ENCODE peak calls at places on chromosomes 11 and 22, in six cellular contexts. Q is left lung, W is mesenchymal stem cell, E is gastrocnemius medialis, B is prostate gland, C is esophagus squamous epithelium. F is an unnamed sample.

GRCh38 chr22:31093956-31094622 is 13.0 kb downstream of the SMTN start:
- DNase-seq in Q (no peak), E (peak; percentile 78), W (no peak), B (no peak), C (no peak), F (peak; percentile 39)

GRCh38 chr11:73249304-73249703 is 22.8 kb upstream of the P2RY6 start:
- DNase-seq in B (no peak), E (no peak), C (no peak), W (no peak), Q (no peak), F (no peak)

GRCh38 chr22:46027219-46028068 is 50.5 kb upstream of the WNT7B start:
- DNase-seq in W (no peak), Q (peak; percentile 59), B (no peak), C (no peak), E (no peak), F (no peak)

GRCh38 chr22:48096411-48096810 is 1334.0 kb downstream of the TBC1D22A start:
- DNase-seq in Q (no peak), C (no peak), W (no peak), E (no peak), B (no peak), F (no peak)

GRCh38 chr11:95520361-95520760 is 269.2 kb downstream of the FAM76B start:
- DNase-seq in W (no peak), Q (no peak), E (no peak), C (no peak), B (no peak), F (no peak)

GRCh38 chr11:130089669-130090063 is 20.0 kb downstream of the APLP2 start:
- DNase-seq in C (no peak), W (no peak), Q (no peak), E (no peak), B (no peak), F (no peak)

GRCh38 chr22:30561402-30562154 is 12.9 kb downstream of the GAL3ST1 start:
- DNase-seq in E (no peak), Q (no peak), W (no peak), C (no peak), B (no peak), F (no peak)

GRCh38 chr11:18108254-18108653 is 2.4 kb upstream of the SAAL1 start:
- DNase-seq in B (no peak), W (no peak), Q (no peak), C (no peak), E (no peak), F (no peak)

GRCh38 chr11:95699631-95700470 is 89.7 kb downstream of the FAM76B start:
- DNase-seq in W (peak; percentile 30), B (no peak), C (no peak), E (no peak), Q (no peak), F (no peak)

GRCh38 chr11:129313588-129314288 is 61.9 kb upstream of the BARX2 start:
- DNase-seq in B (no peak), Q (no peak), E (no peak), W (no peak), C (no peak), F (no peak)

GRCh38 chr11:111730871-111731591 is 35.2 kb downstream of the PPP2R1B start:
- DNase-seq in Q (no peak), W (no peak), E (peak; percentile 76), C (no peak), B (peak; percentile 58), F (no peak)

GRCh38 chr22:22981670-22982571 is 88.4 kb upstream of the GNAZ start:
- DNase-seq in Q (no peak), B (no peak), C (no peak), E (no peak), W (no peak), F (no peak)

GRCh38 chr11:35971841-35972422 is 28.1 kb downstream of the LDLRAD3 start:
- DNase-seq in E (no peak), C (no peak), W (no peak), B (no peak), Q (no peak), F (no peak)

GRCh38 chr11:120329556-120329955 is 4.5 kb downstream of the TLCD5 start:
- DNase-seq in C (no peak), E (no peak), W (no peak), Q (no peak), B (no peak), F (no peak)

GRCh38 chr11:115220423-115220822 is 283.8 kb downstream of the CADM1 start:
- DNase-seq in E (no peak), B (peak; percentile 33), C (no peak), W (no peak), Q (no peak), F (no peak)

GRCh38 chr11:12149672-12150225 is 39.4 kb downstream of the MICAL2 start:
- DNase-seq in W (peak; percentile 73), B (no peak), Q (no peak), E (no peak), C (no peak), F (peak; percentile 41)

GRCh38 chr11:69878927-69879733 is 59.9 kb upstream of the FGF3 start:
- DNase-seq in E (no peak), C (no peak), W (no peak), Q (peak; percentile 13), B (no peak), F (no peak)

GRCh38 chr22:30701872-30702271 is 7.2 kb downstream of the OSBP2 start:
- DNase-seq in B (no peak), C (no peak), E (no peak), W (no peak), Q (no peak), F (no peak)

GRCh38 chr11:8059030-8059429 is 22.0 kb upstream of the TUB start:
- DNase-seq in E (no peak), W (no peak), Q (peak; percentile 20), B (no peak), C (no peak), F (no peak)

GRCh38 chr11:27116684-27117083 is 76.1 kb downstream of the BBOX1 start:
- DNase-seq in B (no peak), C (no peak), Q (no peak), W (peak; percentile 74), E (no peak), F (no peak)

GRCh38 chr11:111886844-111887243 is 7.5 kb downstream of the CFAP68 start:
- DNase-seq in E (no peak), W (no peak), Q (no peak), C (no peak), B (no peak), F (no peak)

GRCh38 chr11:124799384-124800225 is 601 bp downstream of the MSANTD2 start:
- DNase-seq in B (peak; percentile 9), E (no peak), C (no peak), W (peak; percentile 56), Q (peak; percentile 46), F (peak; percentile 36)

DNA sequence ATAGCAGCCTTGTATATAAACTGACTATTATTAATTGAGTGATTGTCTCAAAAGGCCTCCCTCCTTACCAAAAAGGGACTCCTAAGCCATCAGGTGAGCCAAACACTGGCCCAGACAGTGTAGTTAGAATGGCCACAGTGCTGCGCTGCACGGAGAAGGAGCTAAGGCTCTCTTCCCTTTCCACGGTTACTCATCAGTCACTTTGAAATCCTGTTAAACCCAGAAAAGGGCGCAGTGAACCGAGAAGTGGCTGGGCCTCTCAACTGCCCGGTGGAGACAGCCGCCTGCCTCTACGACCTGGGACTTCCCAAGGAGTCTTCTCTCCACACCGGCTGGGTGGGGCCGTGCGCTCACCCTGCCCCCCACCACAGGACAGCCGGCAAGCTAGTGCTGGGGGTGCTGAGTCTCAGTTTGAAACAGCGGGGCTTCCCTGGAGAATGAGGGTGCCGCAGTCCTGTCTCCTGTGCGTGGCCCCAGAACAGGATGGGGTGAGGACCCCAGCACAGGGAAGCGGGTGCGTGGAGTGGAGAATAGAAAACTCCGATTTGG is 1.3 kb downstream of the MYH9 start:
- DNase-seq in B (peak; percentile 44), Q (peak; percentile 68), C (no peak), E (no peak), W (peak; percentile 55), F (no peak)
- H3K4me1 ChIP-seq in B (peaks cover 14% of the 10 kb centered on the region), Q (peaks cover 76% of the 10 kb centered on the region), C (peaks cover 61% of the 10 kb centered on the region), E (peaks cover 27% of the 10 kb centered on the region), W (peaks cover 9% of the 10 kb centered on the region), F (peaks cover 42% of the 10 kb centered on the region)

GRCh38 chr22:36900225-36900624 is 13.2 kb upstream of the CSF2RB start:
- DNase-seq in B (no peak), W (no peak), C (no peak), E (no peak), Q (no peak), F (no peak)

GRCh38 chr22:36901411-36902142 is 11.9 kb upstream of the CSF2RB start:
- DNase-seq in C (no peak), E (no peak), W (no peak), Q (no peak), B (no peak), F (no peak)

GRCh38 chr22:36899498-36899897 is 13.9 kb upstream of the CSF2RB start:
- DNase-seq in B (no peak), W (no peak), E (no peak), C (no peak), Q (no peak), F (no peak)

GRCh38 chr22:36902143-36902911 is 11.1 kb upstream of the CSF2RB start:
- DNase-seq in Q (no peak), B (no peak), W (no peak), E (no peak), C (no peak), F (no peak)

GRCh38 chr22:36900880-36901279 is 12.5 kb upstream of the CSF2RB start:
- DNase-seq in B (peak; percentile 55), E (no peak), C (no peak), Q (no peak), W (no peak), F (no peak)
- H3K27ac ChIP-seq in B (no peak overlapping the region), E (no peak overlapping the region), C (peak overlapping the region; percentile 48), Q (no peak overlapping the region), W (no peak overlapping the region), F (no peak overlapping the region)

GRCh38 chr22:28896611-28897010 is 13.2 kb downstream of the ZNRF3 start:
- DNase-seq in E (no peak), B (no peak), W (no peak), C (no peak), Q (no peak), F (no peak)

GRCh38 chr22:28893810-28894209 is 10.4 kb downstream of the ZNRF3 start:
- DNase-seq in W (no peak), Q (no peak), C (no peak), B (no peak), E (no peak), F (no peak)

GRCh38 chr22:28894320-28894719 is 10.9 kb downstream of the ZNRF3 start:
- DNase-seq in C (no peak), W (no peak), E (no peak), B (peak; percentile 30), Q (no peak), F (no peak)

GRCh38 chr22:28892175-28892731 is 8.9 kb downstream of the ZNRF3 start:
- DNase-seq in Q (no peak), B (no peak), E (peak; percentile 27), C (no peak), W (no peak), F (no peak)

GRCh38 chr22:28894793-28895192 is 11.4 kb downstream of the ZNRF3 start:
- DNase-seq in Q (no peak), B (no peak), E (no peak), W (no peak), C (no peak), F (no peak)
- H3K4me1 ChIP-seq in Q (peaks cover 37% of the 10 kb centered on the region), B (peaks cover 7% of the 10 kb centered on the region), E (peaks cover 29% of the 10 kb centered on the region), W (peaks cover 12% of the 10 kb centered on the region), C (peaks cover 76% of the 10 kb centered on the region), F (peaks cover 13% of the 10 kb centered on the region)

DNA sequence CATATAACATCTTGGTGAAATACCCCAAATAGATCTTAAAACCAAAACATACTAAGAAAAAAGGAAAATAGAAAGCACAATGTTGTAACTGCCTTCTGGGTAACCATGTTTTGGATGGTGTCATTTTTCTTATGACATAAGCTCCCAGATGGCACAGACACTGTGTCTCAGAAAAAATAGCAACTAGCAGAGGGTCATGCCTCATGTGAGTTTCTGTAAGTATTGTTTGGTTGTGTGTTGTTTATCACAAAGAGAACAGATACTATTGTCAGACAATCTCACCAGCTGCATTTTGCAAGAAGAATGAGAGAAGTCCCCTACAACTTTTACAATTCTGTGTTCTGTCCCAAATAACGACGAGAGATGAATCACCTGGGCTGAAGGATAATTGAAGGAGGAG is 305.6 kb downstream of the ST3GAL4 start:
- DNase-seq in C (no peak), B (no peak), Q (no peak), E (no peak), W (no peak), F (no peak)
- H3K27ac ChIP-seq in C (no peak overlapping the region), B (no peak overlapping the region), Q (no peak overlapping the region), E (no peak overlapping the region), W (no peak overlapping the region), F (no peak overlapping the region)